ENCODE peak calls at places on chromosome 7, in nine cellular contexts. I, X, L, W, R, G, C, Y and H are unnamed samples.

GRCh38 chr7:101681170-101682007 is 52.3 kb upstream of the MYL10 start:
- DNase-seq in C (peak; percentile 56), L (no peak), R (peak; percentile 75), X (peak; percentile 84), W (peak; percentile 88), G (peak; percentile 66), I (peak; percentile 86), Y (no peak), H (no peak)

GRCh38 chr7:131222171-131222570 is 105.5 kb upstream of the MKLN1 start:
- DNase-seq in X (no peak), W (no peak), G (no peak), R (no peak), C (no peak), Y (no peak), I (no peak), L (no peak), H (peak; percentile 24)

GRCh38 chr7:152735443-152736004 is 24.0 kb upstream of the ACTR3B start:
- DNase-seq in R (no peak), Y (no peak), G (peak; percentile 28), I (no peak), L (no peak), X (no peak), W (peak; percentile 97), C (no peak), H (no peak)

GRCh38 chr7:91852263-91852741 is 28.2 kb downstream of the MTERF1 start:
- DNase-seq in C (peak; percentile 35), G (peak; percentile 24), I (peak; percentile 24), W (peak; percentile 48), Y (no peak), R (no peak), X (peak; percentile 24), L (no peak), H (peak; percentile 38)

GRCh38 chr7:105890290-105890997 is 14.0 kb upstream of the ATXN7L1 start:
- DNase-seq in C (peak; percentile 37), G (no peak), L (no peak), Y (no peak), W (no peak), R (no peak), I (no peak), X (no peak), H (no peak)

GRCh38 chr7:36712015-36712414 is 12.3 kb downstream of the AOAH start:
- DNase-seq in W (no peak), L (no peak), Y (no peak), I (no peak), X (no peak), G (no peak), R (no peak), C (no peak), H (no peak)

GRCh38 chr7:91249506-91250233 is 14.6 kb upstream of the FZD1 start:
- DNase-seq in R (no peak), W (no peak), X (peak; percentile 78), G (no peak), C (peak; percentile 73), L (no peak), Y (no peak), I (peak; percentile 68), H (no peak)

GRCh38 chr7:92832623-92833023 is 3.8 kb downstream of the CDK6 start:
- DNase-seq in C (no peak), L (no peak), X (no peak), W (no peak), I (no peak), G (no peak), R (no peak), Y (no peak), H (no peak)

GRCh38 chr7:74226633-74227032 is 16.8 kb downstream of the LAT2 start:
- DNase-seq in R (no peak), C (no peak), X (no peak), G (no peak), W (no peak), Y (no peak), L (no peak), I (no peak), H (no peak)

GRCh38 chr7:90708841-90709317 is 112.8 kb downstream of the CDK14 start:
- DNase-seq in I (peak; percentile 16), R (no peak), C (peak; percentile 51), W (peak; percentile 23), X (peak; percentile 39), L (peak; percentile 63), G (peak; percentile 55), Y (peak; percentile 67), H (peak; percentile 89)

GRCh38 chr7:44955733-44956132 is 23.1 kb downstream of the MYO1G start:
- DNase-seq in X (no peak), I (peak; percentile 25), G (no peak), L (no peak), R (no peak), W (no peak), C (peak; percentile 38), Y (no peak), H (no peak)

GRCh38 chr7:12569673-12570072 is 847 bp upstream of the SCIN start:
- DNase-seq in L (no peak), W (no peak), Y (no peak), G (no peak), R (no peak), C (no peak), X (no peak), I (no peak), H (peak; percentile 58)

GRCh38 chr7:125747966-125748365 is 818.3 kb upstream of the POT1 start:
- DNase-seq in C (no peak), L (no peak), X (no peak), I (no peak), Y (no peak), W (no peak), R (no peak), G (no peak), H (no peak)

GRCh38 chr7:88500146-88500545 is 193.5 kb upstream of the STEAP4 start:
- DNase-seq in W (no peak), C (no peak), L (no peak), X (peak; percentile 32), I (no peak), Y (no peak), R (no peak), G (no peak), H (no peak)

GRCh38 chr7:67019562-67020390 is 23.1 kb downstream of the TYW1 start:
- DNase-seq in G (no peak), I (no peak), Y (no peak), C (no peak), L (no peak), X (peak; percentile 40), W (no peak), R (no peak), H (no peak)

DNA sequence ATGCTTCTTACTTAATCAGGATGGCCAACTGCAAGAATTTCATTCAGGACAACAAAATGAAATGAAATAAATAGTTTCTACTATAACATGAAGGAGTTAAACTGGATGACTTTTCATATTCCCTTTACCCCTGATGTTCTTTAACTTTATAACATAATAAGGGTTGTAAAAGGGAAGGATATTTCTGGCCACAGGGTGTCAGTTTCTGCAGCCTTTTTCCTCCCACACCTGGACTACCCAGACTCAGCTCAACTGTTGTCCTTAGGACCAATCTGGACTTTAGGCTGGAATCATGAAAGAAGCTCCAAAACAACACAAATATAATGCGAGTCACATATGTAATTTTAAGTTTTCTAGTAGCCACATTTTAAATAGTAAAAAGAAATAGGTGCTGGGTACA is 43.4 kb downstream of the PRPS1L1 start:
- DNase-seq in G (no peak), W (no peak), C (no peak), X (no peak), Y (no peak), L (peak; percentile 39), R (no peak), I (no peak), H (no peak)
- TF ChIP-seq CTCF in G (peak; percentile 3), W (no peak), C (no peak), X (no peak), Y (no peak), L (no peak), R (no peak), I (no peak), H (no peak)

GRCh38 chr7:55555160-55555559 is 17.1 kb downstream of the VOPP1 start:
- DNase-seq in X (no peak), R (no peak), I (no peak), L (peak; percentile 11), Y (no peak), W (no peak), C (no peak), G (no peak), H (no peak)

GRCh38 chr7:55552320-55553086 is 19.8 kb downstream of the VOPP1 start:
- DNase-seq in I (peak; percentile 61), C (peak; percentile 96), W (peak; percentile 96), L (peak; percentile 68), X (peak; percentile 75), R (peak; percentile 59), G (peak; percentile 56), Y (no peak), H (no peak)

GRCh38 chr7:55550838-55551537 is 21.3 kb downstream of the VOPP1 start:
- DNase-seq in C (no peak), I (no peak), Y (no peak), R (no peak), W (no peak), X (no peak), L (no peak), G (peak; percentile 24), H (no peak)

GRCh38 chr7:55554055-55554454 is 18.2 kb downstream of the VOPP1 start:
- DNase-seq in L (no peak), C (no peak), W (peak; percentile 44), X (no peak), G (no peak), Y (no peak), R (no peak), I (no peak), H (no peak)

GRCh38 chr7:55553087-55553345 is 19.3 kb downstream of the VOPP1 start:
- DNase-seq in I (no peak), X (no peak), L (no peak), W (no peak), Y (no peak), R (no peak), C (no peak), G (no peak), H (no peak)
- H3K4me3 ChIP-seq in I (no peak overlapping the region), X (no peak overlapping the region), L (no peak overlapping the region), W (no peak overlapping the region), Y (no peak overlapping the region), R (no peak overlapping the region), C (no peak overlapping the region), G (no peak overlapping the region), H (no peak overlapping the region)

GRCh38 chr7:134553976-134554375 is 5.1 kb downstream of the AKR1B15 start:
- DNase-seq in Y (no peak), W (no peak), L (no peak), I (no peak), R (no peak), C (peak; percentile 45), X (peak; percentile 17), G (peak; percentile 18), H (peak; percentile 51)
- TF ChIP-seq CTCF in Y (peak; percentile 43), W (no peak), L (no peak), I (peak; percentile 28), R (no peak), C (peak; percentile 57), X (peak; percentile 27), G (peak; percentile 28), H (peak; percentile 36)

DNA sequence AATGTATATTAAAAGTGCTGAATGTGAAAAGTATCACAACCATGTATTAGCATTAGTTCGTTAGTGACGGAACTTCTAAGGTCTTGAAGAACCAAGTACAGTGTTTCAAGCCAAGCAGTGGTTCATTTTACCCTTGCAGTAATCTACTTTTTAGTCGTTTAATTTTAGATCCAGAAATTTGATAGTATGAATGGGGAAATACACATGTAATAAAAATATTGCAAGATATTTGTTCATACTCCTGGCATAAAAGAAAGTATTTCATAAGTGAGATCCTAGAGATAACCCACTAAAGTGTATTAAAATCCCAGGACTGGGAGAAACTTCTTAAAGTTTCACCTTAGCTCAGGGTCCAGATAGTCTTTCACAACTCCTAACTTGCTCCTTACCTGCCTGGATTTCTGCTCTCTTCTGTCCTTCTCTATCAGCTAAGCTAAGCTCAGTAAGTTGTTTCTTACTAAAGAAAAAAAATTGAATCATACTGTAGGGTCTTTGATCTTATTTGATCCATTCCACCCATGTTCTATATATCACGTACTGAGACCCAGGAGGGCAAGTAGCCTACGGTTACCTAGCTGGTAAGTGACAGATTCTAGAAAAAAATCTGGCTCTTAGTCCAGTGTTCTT is 1.5 kb downstream of the BCAP29 start:
- DNase-seq in R (no peak), X (no peak), Y (no peak), W (no peak), L (no peak), I (peak; percentile 61), C (no peak), G (no peak), H (no peak)
- H3K4me3 ChIP-seq in R (peak overlapping the region; percentile 74), X (peak overlapping the region; percentile 72), Y (peak overlapping the region; percentile 17), W (peak overlapping the region; percentile 99), L (peak overlapping the region; percentile 67), I (peak overlapping the region; percentile 90), C (peak overlapping the region; percentile 83), G (peak overlapping the region; percentile 93), H (peak overlapping the region; percentile 97)